ENCODE peak calls at places on chromosome 6, in four cellular contexts. F, G, U and L are unnamed samples.

GRCh38 chr6:160042014-160042773 is 73.3 kb downstream of the IGF2R start:
- DNase-seq in F (no peak), G (no peak), U (no peak), L (peak)

GRCh38 chr6:111993342-111993741 is 60.6 kb upstream of the CCN6 start:
- DNase-seq in F (no peak), G (no peak), U (no peak), L (no peak)

GRCh38 chr6:140708386-140708785 is 1333.9 kb upstream of the CITED2 start:
- DNase-seq in F (no peak), G (no peak), U (no peak), L (no peak)

GRCh38 chr6:78746457-78746856 is 120.9 kb upstream of the IRAK1BP1 start:
- DNase-seq in F (no peak), G (no peak), U (no peak), L (peak)

GRCh38 chr6:54118117-54118516 is 6.9 kb downstream of the MLIP start:
- DNase-seq in F (no peak), G (no peak), U (no peak), L (no peak)

GRCh38 chr6:129593233-129593564 is 116.8 kb downstream of the ARHGAP18 start:
- DNase-seq in F (no peak), G (no peak), U (no peak), L (no peak)

GRCh38 chr6:90658497-90658896 is 71.6 kb upstream of the MAP3K7 start:
- DNase-seq in F (no peak), G (no peak), U (no peak), L (no peak)

GRCh38 chr6:94956910-94957309 is 620.4 kb upstream of the MANEA start:
- DNase-seq in F (no peak), G (no peak), U (no peak), L (no peak)

GRCh38 chr6:71585472-71585871 is 296.9 kb downstream of the OGFRL1 start:
- DNase-seq in F (no peak), G (no peak), U (no peak), L (no peak)

GRCh38 chr6:104885518-104886043 is 25.9 kb upstream of the HACE1 start:
- DNase-seq in F (no peak), G (no peak), U (no peak), L (no peak)

GRCh38 chr6:6434151-6434550 is 113.7 kb upstream of the F13A1 start:
- DNase-seq in F (no peak), G (no peak), U (no peak), L (no peak)

GRCh38 chr6:48109902-48110301 is 1.1 kb downstream of the PTCHD4 start:
- DNase-seq in F (no peak), G (no peak), U (no peak), L (no peak)

GRCh38 chr6:165653196-165653595 is 9.8 kb downstream of the PDE10A start:
- DNase-seq in F (no peak), G (no peak), U (no peak), L (no peak)

GRCh38 chr6:164144316-164144715 is 729.8 kb downstream of the QKI start:
- DNase-seq in F (no peak), G (no peak), U (no peak), L (no peak)

GRCh38 chr6:116444092-116444491 is 17.1 kb upstream of the CALHM6 start:
- DNase-seq in F (peak), G (peak), U (peak), L (peak)

GRCh38 chr6:73722318-73723060 is 26.5 kb downstream of the CD109 start:
- DNase-seq in F (no peak), G (peak), U (no peak), L (peak)

GRCh38 chr6:81890846-81891245 is 138.4 kb upstream of the TENT5A start:
- DNase-seq in F (no peak), G (no peak), U (no peak), L (peak)

GRCh38 chr6:45423901-45424627 is 46.3 kb upstream of the SUPT3H start:
- DNase-seq in F (no peak), G (no peak), U (no peak), L (no peak)

GRCh38 chr6:13528232-13528631 is 40.8 kb upstream of the GFOD1 start:
- DNase-seq in F (peak), G (no peak), U (peak), L (peak)

GRCh38 chr6:118313762-118314161 is 234.3 kb upstream of the PLN start:
- DNase-seq in F (no peak), G (no peak), U (no peak), L (no peak)